ENCODE peak calls at places on chromosomes 11 and 22, in five cellular contexts. D is ovary, T is neural progenitor cell, F is cardiac muscle cell, E is SK-N-SH. I is an unnamed sample.
A peak's percentile ranks its signal among the peaks of the same experiment; 100 is the strongest.

GRCh38 chr11:69646493-69647201 is 5.7 kb downstream of the CCND1 start:
- DNase-seq in T (no peak), F (no peak), E (peak; percentile 61), D (no peak), I (no peak)

GRCh38 chr11:58786693-58787092 is 55.0 kb upstream of the GLYAT start:
- DNase-seq in F (no peak), E (no peak), D (no peak), T (no peak), I (no peak)

GRCh38 chr22:38655532-38656255 is 498 bp downstream of the FAM227A start:
- DNase-seq in E (peak; percentile 26), F (no peak), T (no peak), D (no peak), I (no peak)

GRCh38 chr11:114960117-114960516 is 281.8 kb downstream of the NXPE2 start:
- DNase-seq in T (no peak), F (no peak), E (no peak), D (no peak), I (no peak)

GRCh38 chr11:100356035-100356434 is 331.1 kb upstream of the ARHGAP42 start:
- DNase-seq in D (no peak), F (no peak), T (no peak), E (no peak), I (no peak)

GRCh38 chr11:73996161-73996747 is 12.6 kb downstream of the UCP3 start:
- DNase-seq in T (no peak), E (no peak), F (no peak), D (no peak), I (no peak)

GRCh38 chr11:2724653-2725366 is 25.0 kb upstream of the KCNQ1OT1 start:
- DNase-seq in F (no peak), T (no peak), D (no peak), E (no peak), I (no peak)

GRCh38 chr22:26199665-26200064 is 30.4 kb downstream of the SEZ6L start:
- DNase-seq in F (no peak), T (no peak), E (no peak), D (no peak), I (no peak)

GRCh38 chr11:7341551-7341950 is 89.8 kb downstream of the SYT9 start:
- DNase-seq in D (no peak), T (no peak), E (no peak), F (no peak), I (no peak)

GRCh38 chr11:2789791-2790580 is 90.2 kb upstream of the KCNQ1OT1 start:
- DNase-seq in T (no peak), D (peak; percentile 26), E (no peak), F (no peak), I (peak; percentile 27)

GRCh38 chr11:34537636-34538035 is 24.0 kb upstream of the ELF5 start:
- DNase-seq in D (no peak), F (no peak), E (no peak), T (no peak), I (no peak)

GRCh38 chr11:83713701-83714100 is 427.5 kb upstream of the CCDC90B start:
- DNase-seq in T (no peak), D (no peak), E (no peak), F (no peak), I (no peak)

GRCh38 chr22:30029512-30029911 is 50.8 kb upstream of the HORMAD2 start:
- DNase-seq in E (no peak), T (no peak), F (no peak), D (no peak), I (no peak)

GRCh38 chr22:48098936-48099245 is 1336.4 kb downstream of the TBC1D22A start:
- DNase-seq in F (no peak), D (no peak), E (no peak), T (no peak), I (no peak)

GRCh38 chr11:67378544-67378943 is 5.1 kb upstream of the CLCF1 start:
- DNase-seq in F (no peak), D (no peak), E (no peak), T (no peak), I (no peak)
- H3K4me1 ChIP-seq in F (peaks cover 5% of the 10 kb centered on the region), D (peaks cover 7% of the 10 kb centered on the region), E (peaks cover 25% of the 10 kb centered on the region), T (peaks cover 33% of the 10 kb centered on the region), I (peaks cover 34% of the 10 kb centered on the region)

DNA sequence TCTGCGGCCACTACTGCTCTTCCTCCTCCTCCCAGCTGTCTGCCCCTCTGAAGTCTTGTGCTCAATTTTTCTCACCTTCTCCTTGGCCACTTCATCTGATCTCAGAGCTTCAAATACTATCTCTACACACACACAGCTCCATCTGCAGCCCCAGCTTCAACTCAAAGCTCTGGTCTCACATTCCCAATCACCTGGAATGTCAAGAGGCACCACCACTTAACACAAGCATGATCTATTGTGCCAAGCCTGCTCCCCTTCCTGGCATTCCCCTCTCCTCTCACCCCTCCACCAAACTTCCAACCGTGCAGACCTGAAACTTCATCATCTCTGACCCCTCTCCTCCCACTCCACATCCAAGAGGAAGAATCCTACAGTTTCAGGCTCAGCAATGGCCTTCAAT is 17.5 kb downstream of the NRXN2 start:
- DNase-seq in D (no peak), E (no peak), T (no peak), F (no peak), I (no peak)
- H3K27me3 ChIP-seq in D (no peaks in the 10 kb centered on the region), E (peaks cover 17% of the 10 kb centered on the region), T (peaks cover 46% of the 10 kb centered on the region), F (peaks cover 30% of the 10 kb centered on the region), I (peaks cover 43% of the 10 kb centered on the region)

GRCh38 chr22:49476800-49477400 is 350.8 kb downstream of the BRD1 start:
- DNase-seq in T (no peak), E (no peak), F (no peak), D (no peak), I (no peak)
- H3K9me3 ChIP-seq in T (no peaks in the 10 kb centered on the region), E (no peaks in the 10 kb centered on the region), F (no peaks in the 10 kb centered on the region), D (no peaks in the 10 kb centered on the region), I (no peaks in the 10 kb centered on the region)

GRCh38 chr11:9570313-9570712 is 3.2 kb upstream of the WEE1 start:
- DNase-seq in E (no peak), D (no peak), T (no peak), F (no peak), I (no peak)

GRCh38 chr11:9568161-9568853 is 5.2 kb upstream of the WEE1 start:
- DNase-seq in E (no peak), F (no peak), T (no peak), D (no peak), I (no peak)

GRCh38 chr11:9569588-9570164 is 3.8 kb upstream of the WEE1 start:
- DNase-seq in T (no peak), E (no peak), D (no peak), F (no peak), I (no peak)

GRCh38 chr11:9567401-9567800 is 6.1 kb upstream of the WEE1 start:
- DNase-seq in F (no peak), E (no peak), T (no peak), D (no peak), I (no peak)

GRCh38 chr11:9568854-9569587 is 4.4 kb upstream of the WEE1 start:
- DNase-seq in D (peak; percentile 56), E (peak; percentile 44), F (peak; percentile 50), T (peak; percentile 14), I (peak; percentile 61)
- H3K4me1 ChIP-seq in D (peaks cover 9% of the 10 kb centered on the region), E (peaks cover 10% of the 10 kb centered on the region), F (peaks cover 35% of the 10 kb centered on the region), T (peaks cover 32% of the 10 kb centered on the region), I (peaks cover 43% of the 10 kb centered on the region)

DNA sequence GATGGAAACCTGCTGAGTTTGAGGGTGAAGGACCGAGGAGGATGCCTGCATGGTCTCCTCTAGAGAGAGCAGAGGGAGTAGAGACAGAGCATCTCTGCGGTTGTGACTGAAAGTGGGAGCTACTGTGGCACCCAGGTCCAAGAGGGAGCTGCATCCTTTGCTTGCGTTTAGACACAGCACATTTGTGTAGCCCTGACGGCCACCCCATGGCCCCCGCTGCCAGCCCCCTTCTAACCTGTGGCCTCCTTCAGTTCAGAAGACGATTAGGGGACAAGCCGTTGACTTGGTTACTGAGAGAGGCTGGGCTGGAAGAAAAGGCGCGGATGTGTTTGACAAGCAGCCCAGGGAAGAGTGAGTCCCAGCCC is 690.9 kb downstream of the BRD1 start:
- DNase-seq in E (no peak), F (no peak), D (no peak), T (no peak), I (no peak)
- H3K27me3 ChIP-seq in E (no peaks in the 10 kb centered on the region), F (no peaks in the 10 kb centered on the region), D (no peaks in the 10 kb centered on the region), T (no peaks in the 10 kb centered on the region), I (peaks cover 49% of the 10 kb centered on the region)

I was measured in lower lobe of right lung.